ENCODE peak calls at places on chromosomes 3 and 15, in four cellular contexts. J, B, L and F are unnamed samples.

GRCh38 chr15:49044002-49044401 is 2.2 kb downstream of the SECISBP2L start:
- DNase-seq in J (no peak), B (no peak), L (no peak), F (peak)

GRCh38 chr15:75235051-75235673 is 23.0 kb upstream of the GOLGA6C start:
- DNase-seq in J (no peak), B (no peak), L (no peak), F (no peak)

GRCh38 chr3:45343947-45344346 is 44.4 kb upstream of the LARS2 start:
- DNase-seq in J (no peak), B (no peak), L (peak), F (peak)

GRCh38 chr15:73924258-73924921 is 1.9 kb upstream of the LOXL1 start:
- DNase-seq in J (no peak), B (no peak), L (peak), F (peak)

GRCh38 chr3:24843955-24844354 is 349.3 kb upstream of the THRB start:
- DNase-seq in J (no peak), B (no peak), L (no peak), F (no peak)

GRCh38 chr3:187208159-187208558 is 10.9 kb downstream of the RTP1 start:
- DNase-seq in J (no peak), B (no peak), L (peak), F (peak)

GRCh38 chr3:179702271-179702947 is 49.6 kb downstream of the USP13 start:
- DNase-seq in J (no peak), B (no peak), L (no peak), F (no peak)

GRCh38 chr15:101097111-101097510 is 154.7 kb downstream of the CHSY1 start:
- DNase-seq in J (no peak), B (no peak), L (no peak), F (no peak)

GRCh38 chr3:122536634-122537033 is 21.9 kb upstream of the KPNA1 start:
- DNase-seq in J (no peak), B (no peak), L (no peak), F (no peak)

GRCh38 chr3:66303556-66303955 is 82.8 kb downstream of the SLC25A26 start:
- DNase-seq in J (no peak), B (peak), L (no peak), F (no peak)

GRCh38 chr3:126847061-126847460 is 135.9 kb upstream of the PLXNA1 start:
- DNase-seq in J (no peak), B (no peak), L (no peak), F (no peak)

GRCh38 chr3:185744997-185745843 is 79.6 kb downstream of the IGF2BP2 start:
- DNase-seq in J (no peak), B (no peak), L (peak), F (peak)

GRCh38 chr3:85560088-85560790 is 601.5 kb downstream of the CADM2 start:
- DNase-seq in J (no peak), B (no peak), L (no peak), F (peak)

GRCh38 chr3:155426524-155427230 is 133.2 kb upstream of the STRIT1 start:
- DNase-seq in J (no peak), B (no peak), L (no peak), F (no peak)

GRCh38 chr15:99729920-99730319 is 3.3 kb downstream of the LYSMD4 start:
- DNase-seq in J (no peak), B (no peak), L (peak), F (peak)

GRCh38 chr3:50587373-50587772 is 18.1 kb downstream of the HEMK1 start:
- DNase-seq in J (no peak), B (no peak), L (peak), F (peak)

GRCh38 chr3:153028336-153028735 is 133.7 kb upstream of the RAP2B start:
- DNase-seq in J (no peak), B (no peak), L (no peak), F (no peak)

GRCh38 chr3:115903843-115904242 is 280.5 kb downstream of the GAP43 start:
- DNase-seq in J (no peak), B (no peak), L (peak), F (no peak)

GRCh38 chr15:63319065-63319464 is 41.7 kb downstream of the APH1B start:
- DNase-seq in J (no peak), B (no peak), L (no peak), F (no peak)

GRCh38 chr15:27271258-27271657 is 300.3 kb downstream of the GABRG3 start:
- DNase-seq in J (peak), B (no peak), L (no peak), F (no peak)

GRCh38 chr15:64009798-64010241 is 36.5 kb downstream of the DAPK2 start:
- DNase-seq in J (no peak), B (peak), L (peak), F (peak)

GRCh38 chr15:33860749-33861148 is 107.5 kb upstream of the CHRM5 start:
- DNase-seq in J (no peak), B (no peak), L (peak), F (peak)

GRCh38 chr3:47476644-47477199 is 981 bp upstream of the SCAP start:
- DNase-seq in J (no peak), B (no peak), L (no peak), F (no peak)

GRCh38 chr3:53707222-53707621 is 139.0 kb downstream of the CHDH start:
- DNase-seq in J (no peak), B (no peak), L (no peak), F (no peak)

GRCh38 chr3:193240850-193241706 is at the start of gene PLAAT1:
- DNase-seq in J (peak), B (no peak), L (peak), F (peak)

GRCh38 chr3:72186485-72186864 is 401.5 kb upstream of the PROK2 start:
- DNase-seq in J (no peak), B (no peak), L (peak), F (peak)

GRCh38 chr3:69193749-69194148 is 71.4 kb upstream of the LMOD3 start:
- DNase-seq in J (no peak), B (no peak), L (no peak), F (no peak)

GRCh38 chr3:113264741-113265140 is 53.4 kb downstream of the BOC start:
- DNase-seq in J (no peak), B (no peak), L (no peak), F (no peak)

GRCh38 chr3:188051801-188052228 is 102.1 kb upstream of the LPP start:
- DNase-seq in J (no peak), B (no peak), L (no peak), F (peak)

GRCh38 chr3:137970914-137971831 is 38.8 kb upstream of the CLDN18 start:
- DNase-seq in J (peak), B (peak), L (peak), F (peak)